ENCODE peak calls at places on chromosome 5, in four cellular contexts. Q, H, B and E are unnamed samples.

GRCh38 chr5:17186271-17186670 is 31.2 kb upstream of the BASP1 start:
- DNase-seq in H (no peak), B (no peak), Q (no peak), E (no peak)

GRCh38 chr5:44862808-44863207 is 54.1 kb downstream of the MRPS30 start:
- DNase-seq in H (peak), B (no peak), Q (no peak), E (no peak)

GRCh38 chr5:87383216-87383615 is 29.5 kb downstream of the CCNH start:
- DNase-seq in H (no peak), B (no peak), Q (no peak), E (no peak)

GRCh38 chr5:59097116-59097515 is 514.2 kb downstream of the RAB3C start:
- DNase-seq in H (peak), Q (no peak), B (no peak), E (no peak)

GRCh38 chr5:95809414-95809960 is 13.0 kb downstream of the GLRX start:
- DNase-seq in H (peak), B (no peak), Q (no peak), E (no peak)

GRCh38 chr5:27682600-27682999 is 644.2 kb upstream of the CDH9 start:
- DNase-seq in H (no peak), B (no peak), Q (no peak), E (no peak)

GRCh38 chr5:137022043-137022442 is 477.1 kb downstream of the SPOCK1 start:
- DNase-seq in B (no peak), Q (no peak), H (peak), E (peak)

GRCh38 chr5:38751103-38751502 is 94.7 kb upstream of the OSMR start:
- DNase-seq in H (peak), Q (no peak), B (no peak), E (no peak)

GRCh38 chr5:179805529-179806249 is 977 bp downstream of the MGAT4B start:
- DNase-seq in B (no peak), Q (no peak), H (no peak), E (peak)

GRCh38 chr5:126339215-126339805 is 83.9 kb upstream of the GRAMD2B start:
- DNase-seq in B (no peak), Q (no peak), H (peak), E (no peak)

GRCh38 chr5:133697536-133698258 is 85.4 kb upstream of the FSTL4 start:
- DNase-seq in H (no peak), B (no peak), Q (no peak), E (no peak)

GRCh38 chr5:74367241-74367733 is 273.2 kb downstream of the ENC1 start:
- DNase-seq in Q (no peak), H (no peak), B (no peak), E (no peak)

GRCh38 chr5:179805070-179805528 is 1.6 kb downstream of the MGAT4B start:
- DNase-seq in Q (no peak), B (no peak), H (no peak), E (peak)

GRCh38 chr5:43020294-43020711 is 19.8 kb downstream of the ANXA2R start:
- DNase-seq in H (peak), B (no peak), Q (no peak), E (no peak)

GRCh38 chr5:163407034-163407652 is 30.3 kb upstream of the CCNG1 start:
- DNase-seq in H (peak), B (no peak), Q (no peak), E (no peak)

GRCh38 chr5:170313344-170313743 is 15.8 kb upstream of the LCP2 start:
- DNase-seq in H (no peak), B (no peak), Q (no peak), E (no peak)

GRCh38 chr5:95848701-95849100 is 26.2 kb upstream of the GLRX start:
- DNase-seq in H (peak), Q (no peak), B (no peak), E (no peak)

GRCh38 chr5:120140510-120140909 is 323.6 kb upstream of the PRR16 start:
- DNase-seq in Q (no peak), H (no peak), B (no peak), E (no peak)